ENCODE peak calls at places on chromosome 7, in eight cellular contexts. Q is MM.1S, T is SK-N-SH, L is neural progenitor cell, M is OCI-LY7, F is PC-3, O is hepatocyte, V is HCT116. E is an unnamed sample.

GRCh38 chr7:68245688-68246087 is 1249.1 kb downstream of the TYW1 start:
- DNase-seq in L (no peak), V (no peak), M (no peak), F (no peak), T (no peak), O (peak; percentile 21), Q (no peak), E (peak; percentile 4)

GRCh38 chr7:99579281-99579955 is 18.6 kb upstream of the TMEM225B start:
- DNase-seq in L (no peak), V (no peak), M (no peak), Q (peak; percentile 54), T (no peak), F (no peak), O (no peak), E (no peak)

GRCh38 chr7:133919810-133920209 is 207.3 kb upstream of the LRGUK start:
- DNase-seq in L (no peak), O (no peak), Q (no peak), F (no peak), V (no peak), T (no peak), M (no peak), E (no peak)

GRCh38 chr7:151752816-151753600 is 123.9 kb downstream of the PRKAG2 start:
- DNase-seq in Q (no peak), T (no peak), V (no peak), O (no peak), F (no peak), L (no peak), M (no peak), E (no peak)

GRCh38 chr7:40826419-40827216 is 691.8 kb downstream of the SUGCT start:
- DNase-seq in O (no peak), F (no peak), L (peak; percentile 42), V (no peak), T (no peak), Q (no peak), M (no peak), E (peak; percentile 54)

GRCh38 chr7:133542209-133542780 is 289.4 kb downstream of the EXOC4 start:
- DNase-seq in T (no peak), M (no peak), V (no peak), O (no peak), L (no peak), F (no peak), Q (no peak), E (no peak)

GRCh38 chr7:131105803-131106680 is 221.6 kb upstream of the MKLN1 start:
- DNase-seq in T (peak; percentile 93), F (peak; percentile 52), V (no peak), L (peak; percentile 77), O (peak; percentile 87), M (peak; percentile 74), Q (peak; percentile 78), E (peak; percentile 88)

GRCh38 chr7:39510738-39511372 is 55.3 kb upstream of the YAE1 start:
- DNase-seq in M (no peak), L (no peak), V (no peak), O (no peak), Q (no peak), T (no peak), F (peak; percentile 38), E (peak; percentile 34)

GRCh38 chr7:127514499-127514898 is 70.9 kb downstream of the GCC1 start:
- DNase-seq in T (peak; percentile 68), M (peak; percentile 38), V (peak; percentile 29), L (peak; percentile 56), Q (peak; percentile 44), O (peak; percentile 30), F (peak; percentile 57), E (peak; percentile 54)

GRCh38 chr7:44460325-44460724 is 30.1 kb downstream of the NUDCD3 start:
- DNase-seq in L (no peak), T (no peak), O (no peak), M (peak; percentile 89), Q (peak; percentile 91), V (no peak), F (no peak), E (no peak)

GRCh38 chr7:66549466-66549865 is 79.2 kb upstream of the KCTD7 start:
- DNase-seq in Q (no peak), M (no peak), V (no peak), O (no peak), T (no peak), F (no peak), L (no peak), E (no peak)

GRCh38 chr7:140031364-140031763 is 31.4 kb downstream of the PARP12 start:
- DNase-seq in Q (no peak), T (peak; percentile 56), O (no peak), M (no peak), V (no peak), F (no peak), L (no peak), E (no peak)

GRCh38 chr7:158017226-158018060 is 570.2 kb downstream of the PTPRN2 start:
- DNase-seq in M (no peak), O (no peak), L (no peak), F (no peak), T (no peak), Q (peak; percentile 82), V (no peak), E (no peak)

GRCh38 chr7:85025312-85025756 is 161.5 kb downstream of the SEMA3D start:
- DNase-seq in T (no peak), F (peak; percentile 73), M (no peak), O (no peak), V (no peak), L (no peak), Q (peak; percentile 57), E (no peak)

GRCh38 chr7:103117465-103117864 is 31.4 kb downstream of the NAPEPLD start:
- DNase-seq in F (no peak), V (no peak), Q (no peak), M (no peak), O (no peak), L (no peak), T (no peak), E (no peak)

GRCh38 chr7:46652317-46652716 is 731.2 kb upstream of the IGFBP3 start:
- DNase-seq in O (no peak), M (no peak), L (no peak), V (no peak), T (no peak), F (no peak), Q (no peak), E (no peak)

GRCh38 chr7:139476139-139476538 is 7.3 kb downstream of the KLRG2 start:
- DNase-seq in T (no peak), F (no peak), M (no peak), O (no peak), Q (no peak), V (no peak), L (no peak), E (no peak)

GRCh38 chr7:150978136-150978789 is at the start of gene KCNH2:
- DNase-seq in O (peak; percentile 73), T (peak; percentile 99), F (no peak), V (no peak), Q (peak; percentile 73), L (peak; percentile 93), M (peak; percentile 78), E (no peak)

GRCh38 chr7:150918378-150918777 is 59.7 kb downstream of the KCNH2 start:
- DNase-seq in T (no peak), V (no peak), F (no peak), L (no peak), Q (no peak), M (no peak), O (no peak), E (no peak)

GRCh38 chr7:25894902-25895791 is 256.9 kb upstream of the NFE2L3 start:
- DNase-seq in L (peak; percentile 78), O (peak; percentile 78), Q (peak; percentile 68), T (peak; percentile 86), M (peak; percentile 70), F (peak; percentile 52), V (peak; percentile 18), E (peak; percentile 57)

DNA sequence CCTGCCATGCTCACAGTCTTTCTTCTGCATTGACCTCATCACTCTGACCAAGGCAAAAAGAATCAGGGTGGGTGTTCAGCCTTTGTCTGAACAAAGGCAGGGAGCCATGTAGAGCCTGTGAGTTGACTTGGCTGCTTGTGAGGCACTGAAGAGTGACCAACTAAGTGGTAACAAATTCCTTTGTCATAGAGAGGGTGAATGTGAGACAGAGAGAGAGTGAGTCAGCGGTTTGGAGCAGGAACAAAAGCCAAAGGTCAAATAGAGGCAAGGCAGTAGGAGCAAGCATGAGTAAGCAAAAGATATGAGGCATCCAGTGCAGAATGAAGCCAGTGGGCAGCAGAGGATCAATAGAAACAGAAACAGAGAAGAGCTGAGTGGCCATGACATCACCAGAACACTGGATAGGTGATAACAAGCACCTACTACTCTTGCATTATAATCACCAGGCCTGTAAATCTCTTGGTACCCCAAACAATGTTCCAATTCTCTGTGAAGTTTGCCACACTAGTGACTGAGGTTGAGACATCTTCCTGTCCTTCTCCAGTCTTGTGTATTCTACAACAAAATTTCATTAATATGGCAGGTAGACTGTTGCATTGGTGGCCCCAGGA is 116.2 kb upstream of the LAMB4 start:
- DNase-seq in Q (peak; percentile 44), T (no peak), V (peak; percentile 61), L (peak; percentile 84), M (no peak), O (peak; percentile 52), F (peak; percentile 93), E (peak; percentile 99)
- TF ChIP-seq EZH2phosphoT487 in Q (no peak), T (no peak), V (no peak), L (no peak), M (no peak), O (no peak), F (no peak), E (no peak)

DNA sequence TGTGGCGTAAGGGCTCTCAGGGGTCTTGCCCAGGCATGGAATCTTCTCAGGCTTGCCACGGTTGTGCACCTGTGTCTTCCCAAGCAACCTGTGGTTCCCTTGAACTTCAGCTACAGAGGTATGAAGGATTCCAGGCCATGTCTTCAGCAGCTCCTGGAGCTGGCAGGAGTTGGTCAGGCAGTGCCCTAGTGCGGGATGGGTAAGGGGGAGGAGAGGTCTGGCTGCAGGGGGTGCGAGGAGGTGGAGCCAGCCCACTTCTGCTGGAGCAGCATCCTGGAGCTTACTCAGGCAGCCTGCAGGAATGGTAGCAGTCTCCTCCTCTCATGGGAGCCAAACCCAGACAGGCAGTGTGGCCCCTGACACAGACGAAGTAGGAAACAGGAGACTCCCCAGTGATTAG is 3.8 kb upstream of the TRIL start:
- DNase-seq in F (no peak), L (no peak), T (no peak), V (no peak), M (no peak), O (no peak), Q (no peak), E (no peak)
- TF ChIP-seq EZH2phosphoT487 in F (no peak), L (no peak), T (no peak), V (no peak), M (no peak), O (no peak), Q (no peak), E (no peak)

GRCh38 chr7:48300301-48300700 is 129.0 kb downstream of the ABCA13 start:
- DNase-seq in L (no peak), F (no peak), T (no peak), O (no peak), M (no peak), V (no peak), Q (no peak), E (no peak)
- TF ChIP-seq EZH2phosphoT487 in L (no peak), F (no peak), T (no peak), O (no peak), M (no peak), V (no peak), Q (no peak), E (no peak)

DNA sequence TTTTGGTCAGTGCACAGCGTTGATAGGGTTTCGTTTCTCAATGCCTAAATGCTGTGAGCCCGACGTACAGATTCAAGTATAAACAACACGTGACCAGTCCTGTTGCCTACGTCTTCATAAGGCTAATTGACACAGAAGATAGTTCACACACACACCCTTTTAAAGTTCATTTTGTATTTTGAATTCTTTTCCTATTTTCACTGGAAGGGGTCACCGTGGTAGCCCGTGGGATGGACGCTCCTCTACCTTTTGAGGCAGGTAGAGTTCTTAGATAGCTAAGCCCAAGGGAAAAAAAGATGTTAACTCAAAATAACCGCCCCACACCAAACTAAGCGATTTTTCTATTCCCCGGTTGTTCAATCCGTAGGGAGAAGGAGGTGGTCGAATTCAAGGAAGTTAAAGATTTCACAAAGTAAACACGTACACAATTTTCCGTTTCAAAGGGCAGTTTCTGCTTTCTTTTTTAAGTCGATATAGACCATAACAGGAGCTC is 961 bp downstream of the KBTBD2 start:
- DNase-seq in Q (peak; percentile 85), V (peak; percentile 31), M (peak; percentile 73), O (peak; percentile 70), T (peak; percentile 47), F (peak; percentile 27), L (peak; percentile 21), E (peak; percentile 87)
- TF ChIP-seq EZH2phosphoT487 in Q (no peak), V (no peak), M (no peak), O (no peak), T (no peak), F (no peak), L (no peak), E (no peak)